ENCODE peak calls at places on chromosomes 11 and 22, in four cellular contexts. One of them, this sample, is unnamed.

GRCh38 chr11:34620820-34621792 is at the start of gene EHF:
- DNase-seq in fibroblast of mammary gland: no peak
- DNase-seq in thoracic aorta: no peak
- DNase-seq in OCI-LY7: no peak
- DNase-seq in this sample: no peak

GRCh38 chr11:55474321-55474720 is 79.9 kb upstream of the OR4C15 start:
- DNase-seq in OCI-LY7: no peak
- DNase-seq in fibroblast of mammary gland: no peak
- DNase-seq in thoracic aorta: no peak
- DNase-seq in this sample: no peak

GRCh38 chr11:82858556-82859091 is 41.6 kb downstream of the PRCP start:
- DNase-seq in thoracic aorta: no peak
- DNase-seq in fibroblast of mammary gland: peak; percentile 44
- DNase-seq in OCI-LY7: no peak
- DNase-seq in this sample: no peak

GRCh38 chr11:70742553-70743291 is 344.4 kb downstream of the CTTN start:
- DNase-seq in thoracic aorta: no peak
- DNase-seq in fibroblast of mammary gland: no peak
- DNase-seq in OCI-LY7: no peak
- DNase-seq in this sample: no peak

GRCh38 chr11:87223816-87224215 is 186.1 kb downstream of the TMEM135 start:
- DNase-seq in thoracic aorta: no peak
- DNase-seq in OCI-LY7: no peak
- DNase-seq in fibroblast of mammary gland: peak; percentile 81
- DNase-seq in this sample: no peak

GRCh38 chr11:19817265-19817851 is 104.7 kb downstream of the NAV2 start:
- DNase-seq in OCI-LY7: no peak
- DNase-seq in fibroblast of mammary gland: no peak
- DNase-seq in thoracic aorta: no peak
- DNase-seq in this sample: no peak

GRCh38 chr11:120153221-120153620 is 15.3 kb upstream of the TRIM29 start:
- DNase-seq in OCI-LY7: no peak
- DNase-seq in thoracic aorta: no peak
- DNase-seq in fibroblast of mammary gland: no peak
- DNase-seq in this sample: no peak

GRCh38 chr11:117604349-117604995 is 192.5 kb downstream of the DSCAML1 start:
- DNase-seq in OCI-LY7: no peak
- DNase-seq in fibroblast of mammary gland: no peak
- DNase-seq in thoracic aorta: no peak
- DNase-seq in this sample: no peak

GRCh38 chr11:120031156-120031555 is 106.8 kb downstream of the TRIM29 start:
- DNase-seq in OCI-LY7: no peak
- DNase-seq in thoracic aorta: no peak
- DNase-seq in fibroblast of mammary gland: no peak
- DNase-seq in this sample: no peak

GRCh38 chr11:62472063-62472884 is 53.4 kb downstream of the SCGB1A1 start:
- DNase-seq in fibroblast of mammary gland: peak; percentile 68
- DNase-seq in OCI-LY7: no peak
- DNase-seq in thoracic aorta: no peak
- DNase-seq in this sample: no peak

GRCh38 chr22:32803020-32803758 is 1.7 kb downstream of the TIMP3 start:
- DNase-seq in OCI-LY7: no peak
- DNase-seq in fibroblast of mammary gland: peak; percentile 68
- DNase-seq in thoracic aorta: no peak
- DNase-seq in this sample: no peak

GRCh38 chr22:40533712-40534378 is 102.7 kb downstream of the MRTFA start:
- DNase-seq in thoracic aorta: no peak
- DNase-seq in OCI-LY7: peak; percentile 89
- DNase-seq in fibroblast of mammary gland: peak; percentile 85
- DNase-seq in this sample: peak; percentile 82

GRCh38 chr11:126731526-126731925 is 269.0 kb downstream of the KIRREL3 start:
- DNase-seq in fibroblast of mammary gland: no peak
- DNase-seq in OCI-LY7: no peak
- DNase-seq in thoracic aorta: no peak
- DNase-seq in this sample: no peak

GRCh38 chr11:118674094-118674460 is 5.4 kb downstream of the TREH start:
- DNase-seq in thoracic aorta: no peak
- DNase-seq in OCI-LY7: no peak
- DNase-seq in fibroblast of mammary gland: no peak
- DNase-seq in this sample: no peak

GRCh38 chr11:76062733-76063132 is 143.6 kb downstream of the WNT11 start:
- DNase-seq in fibroblast of mammary gland: no peak
- DNase-seq in thoracic aorta: no peak
- DNase-seq in OCI-LY7: no peak
- DNase-seq in this sample: peak; percentile 83

GRCh38 chr11:42251984-42252383 is 792.5 kb upstream of the LRRC4C start:
- DNase-seq in fibroblast of mammary gland: peak; percentile 7
- DNase-seq in thoracic aorta: no peak
- DNase-seq in OCI-LY7: no peak
- DNase-seq in this sample: no peak

GRCh38 chr11:134413334-134414035 is 1.4 kb upstream of the B3GAT1 start:
- DNase-seq in OCI-LY7: no peak
- DNase-seq in fibroblast of mammary gland: no peak
- DNase-seq in thoracic aorta: no peak
- DNase-seq in this sample: peak; percentile 35

GRCh38 chr11:61607426-61607825 is 26.6 kb upstream of the SYT7 start:
- DNase-seq in thoracic aorta: no peak
- DNase-seq in OCI-LY7: no peak
- DNase-seq in fibroblast of mammary gland: no peak
- DNase-seq in this sample: no peak

GRCh38 chr22:32050678-32051515 is 7.8 kb downstream of the SLC5A1 start:
- DNase-seq in thoracic aorta: no peak
- DNase-seq in OCI-LY7: no peak
- DNase-seq in fibroblast of mammary gland: peak; percentile 92
- DNase-seq in this sample: peak; percentile 54

GRCh38 chr11:17188675-17189074 is 19.1 kb downstream of the PIK3C2A start:
- DNase-seq in thoracic aorta: no peak
- DNase-seq in OCI-LY7: no peak
- DNase-seq in fibroblast of mammary gland: no peak
- DNase-seq in this sample: no peak

GRCh38 chr11:126398296-126398695 is 42.8 kb downstream of the ST3GAL4 start:
- DNase-seq in fibroblast of mammary gland: no peak
- DNase-seq in thoracic aorta: no peak
- DNase-seq in OCI-LY7: no peak
- DNase-seq in this sample: no peak

GRCh38 chr11:78691215-78691614 is 116.6 kb upstream of the NARS2 start:
- DNase-seq in thoracic aorta: no peak
- DNase-seq in fibroblast of mammary gland: peak; percentile 43
- DNase-seq in OCI-LY7: no peak
- DNase-seq in this sample: no peak

GRCh38 chr11:106684944-106685343 is 333.3 kb downstream of the GUCY1A2 start:
- DNase-seq in fibroblast of mammary gland: no peak
- DNase-seq in thoracic aorta: no peak
- DNase-seq in OCI-LY7: no peak
- DNase-seq in this sample: no peak

GRCh38 chr11:66859686-66860448 is 3.0 kb downstream of the LRFN4 start:
- DNase-seq in thoracic aorta: no peak
- DNase-seq in fibroblast of mammary gland: no peak
- DNase-seq in OCI-LY7: no peak
- DNase-seq in this sample: no peak

GRCh38 chr11:30567148-30567547 is 19.0 kb downstream of the MPPED2 start:
- DNase-seq in fibroblast of mammary gland: no peak
- DNase-seq in OCI-LY7: no peak
- DNase-seq in thoracic aorta: no peak
- DNase-seq in this sample: no peak

GRCh38 chr22:20256562-20257473 is 11.3 kb downstream of the RTN4R start:
- DNase-seq in OCI-LY7: no peak
- DNase-seq in fibroblast of mammary gland: no peak
- DNase-seq in thoracic aorta: no peak
- DNase-seq in this sample: no peak

GRCh38 chr22:20259336-20259705 is 8.8 kb downstream of the RTN4R start:
- DNase-seq in fibroblast of mammary gland: no peak
- DNase-seq in OCI-LY7: no peak
- DNase-seq in thoracic aorta: no peak
- DNase-seq in this sample: no peak

GRCh38 chr22:20260071-20260722 is 7.9 kb downstream of the RTN4R start:
- DNase-seq in OCI-LY7: no peak
- DNase-seq in fibroblast of mammary gland: no peak
- DNase-seq in thoracic aorta: no peak
- DNase-seq in this sample: no peak

GRCh38 chr22:20257474-20258299 is 10.4 kb downstream of the RTN4R start:
- DNase-seq in thoracic aorta: no peak
- DNase-seq in fibroblast of mammary gland: no peak
- DNase-seq in OCI-LY7: no peak
- DNase-seq in this sample: no peak

GRCh38 chr22:20258584-20259335 is 9.4 kb downstream of the RTN4R start:
- DNase-seq in fibroblast of mammary gland: no peak
- DNase-seq in thoracic aorta: no peak
- DNase-seq in OCI-LY7: peak; percentile 35
- DNase-seq in this sample: no peak
- TF ChIP-seq CTCF in fibroblast of mammary gland: peak; percentile 32
- TF ChIP-seq CTCF in thoracic aorta: no peak
- TF ChIP-seq CTCF in OCI-LY7: peak; percentile 80
- TF ChIP-seq CTCF in this sample: peak; percentile 71

GRCh38 chr11:10488581-10489443 is 33.7 kb downstream of the AMPD3 start:
- DNase-seq in fibroblast of mammary gland: no peak
- DNase-seq in thoracic aorta: no peak
- DNase-seq in OCI-LY7: peak; percentile 4
- DNase-seq in this sample: peak; percentile 66

GRCh38 chr11:10486161-10486840 is 31.2 kb downstream of the AMPD3 start:
- DNase-seq in OCI-LY7: peak; percentile 24
- DNase-seq in fibroblast of mammary gland: no peak
- DNase-seq in thoracic aorta: no peak
- DNase-seq in this sample: no peak

GRCh38 chr11:10489444-10489785 is 34.4 kb downstream of the AMPD3 start:
- DNase-seq in fibroblast of mammary gland: no peak
- DNase-seq in thoracic aorta: no peak
- DNase-seq in OCI-LY7: no peak
- DNase-seq in this sample: no peak

GRCh38 chr11:10487002-10487647 is 32.1 kb downstream of the AMPD3 start:
- DNase-seq in OCI-LY7: no peak
- DNase-seq in thoracic aorta: no peak
- DNase-seq in fibroblast of mammary gland: no peak
- DNase-seq in this sample: no peak

DNA sequence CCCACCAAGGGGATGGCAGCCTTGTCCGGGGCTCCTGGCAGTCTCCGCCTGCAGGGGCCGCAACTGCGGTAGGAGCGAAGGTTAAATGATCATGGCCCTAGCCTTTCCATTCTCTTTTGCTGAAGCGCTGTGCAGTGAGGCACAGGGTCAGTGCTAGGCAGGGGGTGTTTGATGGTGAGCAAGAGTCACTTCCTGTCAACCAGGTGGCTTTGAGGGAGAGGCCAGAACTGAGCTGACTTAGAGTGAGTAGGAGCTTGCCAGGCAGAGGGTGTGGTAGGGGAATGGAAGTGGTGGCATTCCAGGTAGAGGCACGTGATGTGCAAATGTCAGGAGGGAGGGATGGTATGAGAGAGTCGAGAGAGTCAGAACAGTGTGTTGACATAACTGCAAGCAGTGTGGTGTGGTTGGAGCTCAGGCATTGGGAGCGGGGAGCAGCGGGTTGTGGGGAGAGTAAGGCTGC is 33.1 kb downstream of the AMPD3 start:
- DNase-seq in OCI-LY7: peak; percentile 23
- DNase-seq in thoracic aorta: no peak
- DNase-seq in fibroblast of mammary gland: peak; percentile 10
- DNase-seq in this sample: no peak
- TF ChIP-seq CTCF in OCI-LY7: no peak
- TF ChIP-seq CTCF in thoracic aorta: no peak
- TF ChIP-seq CTCF in fibroblast of mammary gland: no peak
- TF ChIP-seq CTCF in this sample: no peak

GRCh38 chr22:46092646-46093410 is 57.5 kb upstream of the PPARA start:
- DNase-seq in fibroblast of mammary gland: no peak
- DNase-seq in thoracic aorta: no peak
- DNase-seq in OCI-LY7: no peak
- DNase-seq in this sample: no peak

GRCh38 chr22:46091277-46091977 is 58.9 kb upstream of the PPARA start:
- DNase-seq in thoracic aorta: no peak
- DNase-seq in OCI-LY7: no peak
- DNase-seq in fibroblast of mammary gland: no peak
- DNase-seq in this sample: no peak

GRCh38 chr22:46093796-46094195 is 56.5 kb upstream of the PPARA start:
- DNase-seq in OCI-LY7: no peak
- DNase-seq in fibroblast of mammary gland: no peak
- DNase-seq in thoracic aorta: no peak
- DNase-seq in this sample: no peak

GRCh38 chr22:46090631-46091201 is 59.6 kb upstream of the PPARA start:
- DNase-seq in thoracic aorta: no peak
- DNase-seq in fibroblast of mammary gland: peak; percentile 84
- DNase-seq in OCI-LY7: no peak
- DNase-seq in this sample: no peak

DNA sequence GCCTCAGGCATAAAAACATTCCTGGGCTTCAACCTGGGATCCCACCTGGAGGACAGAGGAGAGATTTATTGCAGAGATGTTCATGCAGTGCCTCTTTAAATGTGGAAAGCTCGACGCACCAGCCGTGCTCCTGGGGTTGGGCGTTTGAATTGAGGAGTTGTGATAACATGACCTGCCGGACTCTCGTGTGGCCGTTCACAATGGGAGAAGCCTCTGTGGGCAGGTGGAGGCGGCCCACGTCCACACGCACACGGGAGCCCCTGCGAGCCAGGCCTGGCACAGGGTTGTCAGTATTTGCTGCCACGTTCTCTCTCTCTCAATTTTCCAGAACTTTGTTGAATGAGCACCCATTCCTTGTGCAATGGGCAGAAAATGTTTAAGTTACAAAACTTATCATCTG is 58.3 kb upstream of the PPARA start:
- DNase-seq in fibroblast of mammary gland: no peak
- DNase-seq in OCI-LY7: no peak
- DNase-seq in thoracic aorta: no peak
- DNase-seq in this sample: no peak
- TF ChIP-seq CTCF in fibroblast of mammary gland: no peak
- TF ChIP-seq CTCF in OCI-LY7: no peak
- TF ChIP-seq CTCF in thoracic aorta: no peak
- TF ChIP-seq CTCF in this sample: no peak

GRCh38 chr22:43109511-43109910 is 1.0 kb upstream of the BIK start:
- DNase-seq in fibroblast of mammary gland: no peak
- DNase-seq in thoracic aorta: no peak
- DNase-seq in OCI-LY7: no peak
- DNase-seq in this sample: no peak

GRCh38 chr22:43110927-43111623 is 525 bp downstream of the BIK start:
- DNase-seq in thoracic aorta: no peak
- DNase-seq in fibroblast of mammary gland: no peak
- DNase-seq in OCI-LY7: peak; percentile 89
- DNase-seq in this sample: no peak

GRCh38 chr22:43113516-43114251 is 3.1 kb downstream of the BIK start:
- DNase-seq in fibroblast of mammary gland: no peak
- DNase-seq in thoracic aorta: no peak
- DNase-seq in OCI-LY7: peak; percentile 60
- DNase-seq in this sample: no peak

GRCh38 chr22:43109921-43110443 is 568 bp upstream of the BIK start:
- DNase-seq in thoracic aorta: no peak
- DNase-seq in OCI-LY7: no peak
- DNase-seq in fibroblast of mammary gland: no peak
- DNase-seq in this sample: no peak

DNA sequence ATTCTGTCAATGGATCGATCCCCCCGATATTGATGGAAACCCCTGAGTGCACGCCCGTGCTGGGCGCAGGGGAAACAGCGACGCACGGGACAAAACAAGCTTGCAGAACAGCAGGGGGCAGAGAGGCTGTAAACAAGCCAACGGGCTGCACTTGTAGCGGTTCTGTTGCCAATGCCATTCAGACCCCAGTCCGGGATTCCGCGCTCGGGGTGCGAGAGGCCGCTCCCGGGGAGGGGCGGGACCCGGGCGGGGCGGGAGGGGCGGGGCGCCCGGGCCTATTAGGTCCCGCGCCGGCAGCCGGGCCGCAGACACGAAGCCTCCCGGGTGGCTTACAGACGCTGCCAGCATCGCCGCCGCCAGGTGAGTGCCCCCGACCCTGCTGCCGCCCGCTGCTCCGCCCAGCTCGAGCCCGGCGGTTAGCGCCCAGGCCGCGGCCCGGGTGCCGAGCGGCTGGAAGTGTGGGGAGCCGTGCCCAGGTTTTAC is at the start of gene BIK:
- DNase-seq in fibroblast of mammary gland: peak; percentile 14
- DNase-seq in OCI-LY7: peak; percentile 94
- DNase-seq in thoracic aorta: no peak
- DNase-seq in this sample: peak; percentile 64
- TF ChIP-seq CTCF in fibroblast of mammary gland: peak; percentile 27
- TF ChIP-seq CTCF in OCI-LY7: peak; percentile 75
- TF ChIP-seq CTCF in thoracic aorta: peak; percentile 12
- TF ChIP-seq CTCF in this sample: peak; percentile 55